ENCODE peak calls at places on chromosomes 3 and 15, in four cellular contexts. One of them, this sample, is unnamed.

GRCh38 chr3:45105855-45106655 is 40.1 kb downstream of the CDCP1 start:
- DNase-seq in heart right ventricle: no peak
- DNase-seq in CD8-positive, alpha-beta memory T cell: peak
- DNase-seq in AG04450: peak
- DNase-seq in this sample: no peak

GRCh38 chr15:81929557-81929956 is 116.3 kb downstream of the MEX3B start:
- DNase-seq in heart right ventricle: no peak
- DNase-seq in CD8-positive, alpha-beta memory T cell: no peak
- DNase-seq in AG04450: no peak
- DNase-seq in this sample: no peak

GRCh38 chr15:85583404-85584390 is 203.3 kb downstream of the AKAP13 start:
- DNase-seq in heart right ventricle: peak
- DNase-seq in CD8-positive, alpha-beta memory T cell: peak
- DNase-seq in AG04450: no peak
- DNase-seq in this sample: no peak

GRCh38 chr15:96068897-96069296 is 261.6 kb upstream of the NR2F2 start:
- DNase-seq in heart right ventricle: no peak
- DNase-seq in CD8-positive, alpha-beta memory T cell: no peak
- DNase-seq in AG04450: no peak
- DNase-seq in this sample: no peak

GRCh38 chr15:48190932-48191573 is 412 bp upstream of the CTXN2 start:
- DNase-seq in heart right ventricle: peak
- DNase-seq in CD8-positive, alpha-beta memory T cell: peak
- DNase-seq in AG04450: peak
- DNase-seq in this sample: peak

GRCh38 chr3:149736180-149737100 is 15.8 kb downstream of the COMMD2 start:
- DNase-seq in heart right ventricle: no peak
- DNase-seq in CD8-positive, alpha-beta memory T cell: no peak
- DNase-seq in AG04450: no peak
- DNase-seq in this sample: no peak

GRCh38 chr3:195247086-195247862 is 23.7 kb downstream of the XXYLT1 start:
- DNase-seq in heart right ventricle: no peak
- DNase-seq in CD8-positive, alpha-beta memory T cell: no peak
- DNase-seq in AG04450: no peak
- DNase-seq in this sample: no peak

GRCh38 chr15:47293763-47294162 is 423.5 kb upstream of the SEMA6D start:
- DNase-seq in heart right ventricle: peak
- DNase-seq in CD8-positive, alpha-beta memory T cell: no peak
- DNase-seq in AG04450: peak
- DNase-seq in this sample: no peak

GRCh38 chr3:156769661-156770654 is 56.2 kb upstream of the LEKR1 start:
- DNase-seq in heart right ventricle: no peak
- DNase-seq in CD8-positive, alpha-beta memory T cell: no peak
- DNase-seq in AG04450: no peak
- DNase-seq in this sample: no peak

GRCh38 chr3:111852540-111852939 is 6.5 kb upstream of the PHLDB2 start:
- DNase-seq in heart right ventricle: no peak
- DNase-seq in CD8-positive, alpha-beta memory T cell: no peak
- DNase-seq in AG04450: no peak
- DNase-seq in this sample: no peak

GRCh38 chr3:136994772-136995516 is 37.2 kb downstream of the IL20RB start:
- DNase-seq in heart right ventricle: peak
- DNase-seq in CD8-positive, alpha-beta memory T cell: no peak
- DNase-seq in AG04450: no peak
- DNase-seq in this sample: peak

GRCh38 chr3:8968375-8968882 is 5.2 kb upstream of the RAD18 start:
- DNase-seq in heart right ventricle: no peak
- DNase-seq in CD8-positive, alpha-beta memory T cell: no peak
- DNase-seq in AG04450: no peak
- DNase-seq in this sample: no peak

GRCh38 chr15:42358141-42358540 is 1.2 kb upstream of the CAPN3 start:
- DNase-seq in heart right ventricle: no peak
- DNase-seq in CD8-positive, alpha-beta memory T cell: no peak
- DNase-seq in AG04450: no peak
- DNase-seq in this sample: no peak

GRCh38 chr15:42036112-42036905 is 15.5 kb upstream of the PLA2G4E start:
- DNase-seq in heart right ventricle: no peak
- DNase-seq in CD8-positive, alpha-beta memory T cell: no peak
- DNase-seq in AG04450: no peak
- DNase-seq in this sample: no peak

GRCh38 chr15:84894743-84895425 is 10.4 kb downstream of the SLC28A1 start:
- DNase-seq in heart right ventricle: no peak
- DNase-seq in CD8-positive, alpha-beta memory T cell: no peak
- DNase-seq in AG04450: no peak
- DNase-seq in this sample: no peak

GRCh38 chr3:19346734-19347133 is 198.4 kb downstream of the KCNH8 start:
- DNase-seq in heart right ventricle: no peak
- DNase-seq in CD8-positive, alpha-beta memory T cell: no peak
- DNase-seq in AG04450: no peak
- DNase-seq in this sample: no peak

GRCh38 chr15:68328485-68328884 is 50.9 kb downstream of the FEM1B start:
- DNase-seq in heart right ventricle: no peak
- DNase-seq in CD8-positive, alpha-beta memory T cell: no peak
- DNase-seq in AG04450: no peak
- DNase-seq in this sample: no peak

GRCh38 chr15:70231484-70231883 is 133.8 kb upstream of the TLE3 start:
- DNase-seq in heart right ventricle: no peak
- DNase-seq in CD8-positive, alpha-beta memory T cell: no peak
- DNase-seq in AG04450: no peak
- DNase-seq in this sample: no peak

GRCh38 chr3:67790043-67790442 is 135.6 kb upstream of the SUCLG2 start:
- DNase-seq in heart right ventricle: peak
- DNase-seq in CD8-positive, alpha-beta memory T cell: peak
- DNase-seq in AG04450: peak
- DNase-seq in this sample: no peak

GRCh38 chr3:56917740-56918568 is 116.2 kb upstream of the ARHGEF3 start:
- DNase-seq in heart right ventricle: no peak
- DNase-seq in CD8-positive, alpha-beta memory T cell: peak
- DNase-seq in AG04450: no peak
- DNase-seq in this sample: no peak

DNA sequence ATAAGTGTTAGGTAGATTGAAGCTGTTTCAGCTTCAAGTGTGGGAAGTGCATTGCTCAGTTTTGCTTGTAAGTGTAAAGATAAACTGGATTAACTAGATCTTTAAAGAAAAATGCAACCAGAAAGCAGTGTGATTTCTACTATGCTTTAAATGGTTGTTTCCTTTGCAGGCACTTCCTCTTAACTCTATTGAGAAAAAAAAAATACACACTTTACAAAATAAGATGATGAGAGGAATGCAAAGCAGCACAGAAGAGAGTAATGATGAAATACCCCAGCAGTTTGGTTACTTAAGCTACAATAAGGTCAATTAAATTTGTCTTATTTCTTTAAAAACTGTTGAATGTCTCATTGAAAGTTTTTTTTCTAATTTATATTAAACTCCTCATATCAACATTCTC is 40.8 kb downstream of the DPH6 start:
- DNase-seq in heart right ventricle: no peak
- DNase-seq in CD8-positive, alpha-beta memory T cell: no peak
- DNase-seq in AG04450: no peak
- DNase-seq in this sample: no peak
- H3K27ac ChIP-seq in heart right ventricle: no peak
- H3K27ac ChIP-seq in CD8-positive, alpha-beta memory T cell: no peak
- H3K27ac ChIP-seq in AG04450: no peak
- H3K27ac ChIP-seq in this sample: no peak

GRCh38 chr15:26690778-26691177 is 82.1 kb downstream of the GABRB3 start:
- DNase-seq in heart right ventricle: no peak
- DNase-seq in CD8-positive, alpha-beta memory T cell: no peak
- DNase-seq in AG04450: no peak
- DNase-seq in this sample: no peak
- H3K27ac ChIP-seq in heart right ventricle: no peak
- H3K27ac ChIP-seq in CD8-positive, alpha-beta memory T cell: no peak
- H3K27ac ChIP-seq in AG04450: no peak
- H3K27ac ChIP-seq in this sample: no peak

DNA sequence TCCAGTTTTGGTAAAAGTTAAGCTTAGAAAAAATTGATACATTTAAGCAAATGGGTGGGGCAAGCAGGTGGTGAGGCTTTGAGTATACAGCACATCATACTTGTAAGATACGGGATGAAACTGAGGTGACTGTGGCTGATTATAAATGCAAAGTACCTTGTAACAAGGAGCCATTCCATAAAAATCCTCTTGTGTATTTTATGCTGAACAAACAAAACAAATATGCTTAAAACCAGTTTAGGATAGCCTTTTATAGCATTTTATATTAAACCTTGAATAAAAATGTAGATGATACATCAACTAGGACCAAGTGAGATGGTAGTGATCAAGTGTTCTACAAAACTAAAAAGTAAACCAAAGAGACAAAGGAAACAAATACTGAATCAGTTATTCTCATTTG is 3.4 kb downstream of the PLSCR1 start:
- DNase-seq in heart right ventricle: no peak
- DNase-seq in CD8-positive, alpha-beta memory T cell: no peak
- DNase-seq in AG04450: no peak
- DNase-seq in this sample: no peak
- H3K27ac ChIP-seq in heart right ventricle: peak
- H3K27ac ChIP-seq in CD8-positive, alpha-beta memory T cell: no peak
- H3K27ac ChIP-seq in AG04450: no peak
- H3K27ac ChIP-seq in this sample: no peak

DNA sequence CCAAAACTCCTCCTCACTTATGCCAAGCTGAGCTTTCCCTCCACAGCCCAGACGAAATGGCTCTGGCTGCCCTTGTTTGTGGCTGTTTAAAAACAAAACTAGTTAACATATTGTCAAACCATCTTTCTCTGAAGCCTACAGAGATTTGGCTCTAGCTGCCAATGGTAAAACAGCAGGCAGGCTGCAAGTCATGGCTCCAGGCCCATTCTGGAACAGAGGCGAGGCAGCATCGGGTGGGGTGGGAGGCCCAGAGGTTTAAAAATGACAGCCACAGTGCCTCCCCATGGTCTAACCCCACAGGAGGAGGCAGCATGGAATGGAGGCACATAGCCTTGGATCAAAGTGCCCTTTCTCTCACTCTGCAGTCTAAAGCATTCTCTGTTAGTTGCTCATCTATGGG is 75.9 kb downstream of the SCN5A start:
- DNase-seq in heart right ventricle: no peak
- DNase-seq in CD8-positive, alpha-beta memory T cell: no peak
- DNase-seq in AG04450: no peak
- DNase-seq in this sample: no peak
- H3K27ac ChIP-seq in heart right ventricle: peak
- H3K27ac ChIP-seq in CD8-positive, alpha-beta memory T cell: no peak
- H3K27ac ChIP-seq in AG04450: no peak
- H3K27ac ChIP-seq in this sample: no peak

GRCh38 chr3:151881137-151881536 is 7.7 kb downstream of the SUCNR1 start:
- DNase-seq in heart right ventricle: no peak
- DNase-seq in CD8-positive, alpha-beta memory T cell: no peak
- DNase-seq in AG04450: no peak
- DNase-seq in this sample: no peak
- H3K27ac ChIP-seq in heart right ventricle: no peak
- H3K27ac ChIP-seq in CD8-positive, alpha-beta memory T cell: no peak
- H3K27ac ChIP-seq in AG04450: no peak
- H3K27ac ChIP-seq in this sample: no peak

GRCh38 chr3:24128195-24129005 is 183.3 kb downstream of the NR1D2 start:
- DNase-seq in heart right ventricle: peak
- DNase-seq in CD8-positive, alpha-beta memory T cell: no peak
- DNase-seq in AG04450: no peak
- DNase-seq in this sample: no peak
- H3K27ac ChIP-seq in heart right ventricle: peak
- H3K27ac ChIP-seq in CD8-positive, alpha-beta memory T cell: no peak
- H3K27ac ChIP-seq in AG04450: no peak
- H3K27ac ChIP-seq in this sample: no peak

This sample was measured in caudate nucleus.